ENCODE peak calls at places on chromosomes 7 and 10, in five cellular contexts. J is naive thymus-derived CD8-positive, alpha-beta T cell; P is activated CD8-positive, alpha-beta memory T cell treated with anti-CD3 and anti-CD28 coated beads for 4 hours; Q is fibroblast of lung; M is epithelial cell of esophagus. V is an unnamed sample.

GRCh38 chr7:136114966-136115762 is 138.0 kb upstream of the MTPN start:
- DNase-seq in J (no peak), P (no peak), Q (peak; percentile 31), M (peak; percentile 54), V (peak; percentile 74)

GRCh38 chr7:131250331-131250730 is 77.3 kb upstream of the MKLN1 start:
- DNase-seq in J (no peak), P (no peak), Q (peak; percentile 63), M (no peak), V (no peak)

GRCh38 chr10:17062493-17063487 is 66.8 kb downstream of the CUBN start:
- DNase-seq in J (no peak), P (no peak), Q (peak; percentile 94), M (peak; percentile 95), V (peak; percentile 75)

GRCh38 chr10:48332871-48333216 is 26.4 kb downstream of the MAPK8 start:
- DNase-seq in J (no peak), P (no peak), Q (no peak), M (no peak), V (no peak)

GRCh38 chr10:128405450-128405849 is 279.2 kb upstream of the MKI67 start:
- DNase-seq in J (no peak), P (no peak), Q (no peak), M (no peak), V (no peak)

GRCh38 chr10:116403740-116404250 is 23.9 kb upstream of the PNLIPRP3 start:
- DNase-seq in J (no peak), P (no peak), Q (no peak), M (no peak), V (peak; percentile 14)

GRCh38 chr10:92868557-92868956 is 20.2 kb downstream of the EXOC6 start:
- DNase-seq in J (no peak), P (no peak), Q (no peak), M (no peak), V (no peak)

GRCh38 chr7:105007298-105007697 is 6.7 kb upstream of the KMT2E start:
- DNase-seq in J (no peak), P (no peak), Q (no peak), M (no peak), V (no peak)

GRCh38 chr10:44859546-44860285 is 51.4 kb upstream of the TMEM72 start:
- DNase-seq in J (no peak), P (no peak), Q (no peak), M (no peak), V (no peak)

GRCh38 chr10:89662596-89662995 is 17.6 kb upstream of the PANK1 start:
- DNase-seq in J (no peak), P (no peak), Q (no peak), M (no peak), V (no peak)

GRCh38 chr7:149568218-149568617 is 70.6 kb upstream of the ZNF746 start:
- DNase-seq in J (no peak), P (no peak), Q (no peak), M (no peak), V (no peak)

GRCh38 chr7:135770139-135770710 is 21.6 kb upstream of the FAM180A start:
- DNase-seq in J (no peak), P (no peak), Q (no peak), M (no peak), V (no peak)

V was measured in A673.